ENCODE peak calls at places on chromosomes 4 and X, in four cellular contexts. H, D, L and R are unnamed samples.

GRCh38 chrX:12210921-12211320 is 72.6 kb downstream of the FRMPD4 start:
- DNase-seq in H (no peak), L (peak; percentile 31), D (peak; percentile 14), R (peak; percentile 23)

GRCh38 chrX:148601034-148601433 is 100.6 kb downstream of the AFF2 start:
- DNase-seq in H (no peak), L (peak; percentile 4), D (peak; percentile 34), R (peak; percentile 25)

GRCh38 chr4:139959398-139959797 is 194.6 kb downstream of the MAML3 start:
- DNase-seq in L (no peak), D (no peak), H (no peak), R (no peak)

GRCh38 chrX:70132244-70132643 is 1.0 kb upstream of the IGBP1 start:
- DNase-seq in L (no peak), H (no peak), D (peak; percentile 3), R (no peak)

GRCh38 chr4:143337600-143338287 is 1.1 kb downstream of the GAB1 start:
- DNase-seq in H (no peak), L (peak; percentile 61), D (peak; percentile 70), R (peak; percentile 77)

GRCh38 chrX:24229400-24229879 is 79.9 kb downstream of the ZFX start:
- DNase-seq in H (no peak), L (no peak), D (no peak), R (no peak)

GRCh38 chrX:48648299-48648698 is 35.3 kb upstream of the WAS start:
- DNase-seq in H (peak; percentile 9), L (peak; percentile 54), D (peak; percentile 68), R (peak; percentile 52)

GRCh38 chr4:91222019-91222418 is 1081.7 kb upstream of the GRID2 start:
- DNase-seq in H (no peak), L (no peak), D (no peak), R (no peak)

GRCh38 chrX:136752796-136753195 is 27.9 kb downstream of the ARHGEF6 start:
- DNase-seq in D (peak; percentile 45), H (no peak), L (peak; percentile 25), R (peak; percentile 20)

GRCh38 chr4:6676722-6677558 is 16.7 kb upstream of the S100P start:
- DNase-seq in D (no peak), H (no peak), L (no peak), R (no peak)

GRCh38 chr4:47000406-47000805 is 7.0 kb upstream of the GABRA4 start:
- DNase-seq in D (no peak), L (no peak), H (no peak), R (no peak)

GRCh38 chr4:82851318-82851717 is 39.6 kb downstream of the SEC31A start:
- DNase-seq in L (no peak), D (no peak), H (no peak), R (no peak)

GRCh38 chr4:186392017-186392416 is 126.0 kb downstream of the F11 start:
- DNase-seq in D (no peak), L (no peak), H (no peak), R (no peak)

GRCh38 chrX:153310901-153311300 is 10.7 kb downstream of the PNMA6F start:
- DNase-seq in H (no peak), L (no peak), D (no peak), R (no peak)
- H3K4me3 ChIP-seq in H (no peak overlapping the region), L (no peak overlapping the region), D (no peak overlapping the region), R (no peak overlapping the region)

GRCh38 chr4:184282895-184283654 is 65.4 kb upstream of the ENPP6 start:
- DNase-seq in H (no peak), L (no peak), D (no peak), R (no peak)
- H3K4me3 ChIP-seq in H (no peak overlapping the region), L (no peak overlapping the region), D (no peak overlapping the region), R (no peak overlapping the region)

DNA sequence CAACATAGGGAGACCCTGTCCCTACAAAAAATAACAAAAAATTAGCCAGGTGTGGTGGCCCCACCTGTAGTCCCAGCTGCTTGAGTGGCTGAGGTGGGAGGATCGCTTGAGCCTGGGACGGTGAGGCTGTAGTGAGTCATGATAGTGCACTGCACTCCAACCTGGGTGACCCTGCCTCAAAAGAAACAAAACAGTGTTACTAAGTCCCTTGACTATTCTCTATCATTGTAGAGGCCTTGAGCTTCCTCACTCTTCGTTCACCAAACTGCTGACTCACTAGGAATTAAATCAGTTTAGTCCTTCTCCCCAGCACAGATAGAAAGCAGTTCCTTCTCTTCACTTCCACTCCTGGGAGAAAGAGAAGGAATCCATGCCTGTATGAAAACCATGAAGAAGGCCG is 14.5 kb downstream of the CDS1 start:
- DNase-seq in L (no peak), D (no peak), H (no peak), R (no peak)
- H3K4me3 ChIP-seq in L (no peak overlapping the region), D (no peak overlapping the region), H (no peak overlapping the region), R (no peak overlapping the region)

DNA sequence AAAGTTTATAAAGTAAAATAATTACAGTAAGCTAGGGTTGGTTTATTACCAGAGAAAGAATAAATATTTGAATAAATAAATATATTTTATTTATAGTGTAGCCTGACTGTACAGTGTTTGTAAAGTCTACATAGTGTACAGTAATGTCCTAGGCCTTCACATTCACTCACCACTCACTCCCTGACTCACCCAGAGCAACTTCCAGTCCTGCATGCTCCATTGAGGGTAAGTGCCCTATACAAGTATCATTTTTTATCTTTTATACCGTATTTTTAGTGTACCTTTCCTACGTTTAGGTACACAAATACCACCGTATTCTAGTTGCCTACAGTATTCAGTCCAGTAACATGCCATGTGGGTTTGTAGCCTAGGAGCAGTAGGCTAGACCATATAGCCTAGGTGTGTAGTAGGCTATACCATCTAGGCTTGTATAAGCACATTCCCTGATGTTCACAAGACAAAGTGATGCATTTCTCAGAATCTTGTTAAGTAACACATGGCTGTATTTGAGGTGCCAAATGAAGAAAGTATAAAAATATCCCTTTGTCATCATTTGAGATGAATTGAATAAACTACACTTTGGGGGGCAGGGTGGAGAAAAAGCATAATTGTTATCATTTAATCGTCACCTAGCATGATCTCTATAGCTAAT is 14.7 kb upstream of the KLHL8 start:
- DNase-seq in D (peak; percentile 14), H (no peak), L (no peak), R (no peak)
- H3K4me3 ChIP-seq in D (peak overlapping the region; percentile 64), H (peak overlapping the region; percentile 32), L (peak overlapping the region; percentile 57), R (peak overlapping the region; percentile 35)

DNA sequence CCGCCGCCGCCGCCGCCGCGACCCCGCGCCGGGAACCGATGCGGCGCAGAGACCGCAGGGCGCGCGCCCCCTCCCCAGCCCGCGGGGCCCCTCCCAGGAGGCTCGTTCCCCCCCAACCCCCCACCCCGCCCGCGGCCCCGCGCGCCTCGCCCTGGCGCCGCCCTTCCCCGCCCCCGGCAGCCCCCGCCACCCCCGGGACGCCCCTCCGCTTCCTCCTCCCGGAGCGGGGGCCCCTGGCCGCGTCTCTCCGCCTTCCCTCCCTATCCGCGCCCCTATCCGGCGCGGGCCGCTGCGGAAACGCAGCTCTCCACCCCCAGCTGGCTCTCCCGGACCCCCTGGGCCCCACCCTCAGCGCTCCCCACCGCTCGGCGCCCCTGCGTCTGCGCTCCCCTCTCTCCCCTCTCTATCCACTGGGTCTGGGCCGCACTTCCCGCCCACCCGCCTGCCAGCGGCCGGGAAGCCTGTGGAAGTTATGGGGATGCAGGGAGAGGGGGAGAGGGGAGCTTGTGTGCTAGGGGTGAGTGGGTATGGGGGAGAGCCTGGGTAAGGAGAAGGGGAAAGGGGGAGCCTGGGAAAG is at the start of gene TMEM271:
- DNase-seq in H (no peak), L (no peak), D (no peak), R (no peak)
- H3K4me3 ChIP-seq in H (no peak within 1 kb of the TSS), L (no peak within 1 kb of the TSS), D (no peak within 1 kb of the TSS), R (no peak within 1 kb of the TSS)

GRCh38 chr4:38782452-38783108 is at the start of gene TLR10:
- DNase-seq in H (peak; percentile 15), L (peak; percentile 45), D (peak; percentile 69), R (peak; percentile 48)
- H3K4me3 ChIP-seq in H (no peak within 1 kb of the TSS), L (no peak within 1 kb of the TSS), D (no peak within 1 kb of the TSS), R (no peak within 1 kb of the TSS)